ENCODE peak calls at places on chromosomes 4 and X, in eight cellular contexts. T is Peyer's patch; J is effector CD4-positive, alpha-beta T cell; N is T-cell; G is NCI-H524 treated with DMSO at 0.1 percent for 48 hours; R is PC-3; K is cardiac muscle cell; P is NCI-H345. C is an unnamed sample.

GRCh38 chrX:16870861-16871584 is 861 bp upstream of the RBBP7 start:
- DNase-seq in K (no peak), R (peak), T (peak), G (no peak), P (no peak), N (no peak), J (no peak), C (no peak)

GRCh38 chr4:37826282-37827029 is at the start of gene PGM2:
- DNase-seq in J (peak), T (peak), N (peak), K (peak), P (peak), R (peak), G (peak), C (peak)

GRCh38 chr4:106494066-106494465 is 125.5 kb upstream of the GIMD1 start:
- DNase-seq in K (no peak), R (peak), P (no peak), G (no peak), N (no peak), T (no peak), J (no peak), C (no peak)

GRCh38 chr4:6751611-6752485 is 30.7 kb upstream of the KIAA0232 start:
- DNase-seq in G (no peak), K (no peak), N (no peak), T (no peak), R (peak), J (no peak), P (no peak), C (peak)

GRCh38 chr4:15232725-15233597 is 194.9 kb upstream of the C1QTNF7 start:
- DNase-seq in R (peak), K (peak), T (no peak), N (no peak), J (no peak), P (no peak), G (peak), C (no peak)

GRCh38 chr4:177381762-177382310 is 60.4 kb downstream of the AGA start:
- DNase-seq in P (no peak), R (no peak), N (no peak), T (no peak), K (no peak), G (no peak), J (no peak), C (no peak)

GRCh38 chr4:1880332-1880731 is 9.1 kb downstream of the NSD2 start:
- DNase-seq in T (no peak), P (no peak), J (no peak), G (no peak), R (no peak), K (no peak), N (no peak), C (no peak)

GRCh38 chr4:16024009-16024408 is 59.8 kb downstream of the PROM1 start:
- DNase-seq in K (no peak), J (no peak), P (no peak), R (peak), N (no peak), G (no peak), T (no peak), C (no peak)

GRCh38 chrX:56569378-56570061 is 6.1 kb downstream of the UBQLN2 start:
- DNase-seq in R (no peak), J (no peak), T (no peak), K (no peak), P (no peak), G (no peak), N (no peak), C (no peak)

GRCh38 chrX:9396930-9397329 is 67.9 kb upstream of the TBL1X start:
- DNase-seq in G (no peak), P (no peak), K (peak), J (no peak), R (peak), T (no peak), N (no peak), C (peak)

GRCh38 chr4:86582453-86582852 is 11.7 kb upstream of the PTPN13 start:
- DNase-seq in T (no peak), G (no peak), R (peak), K (no peak), P (no peak), N (no peak), J (no peak), C (no peak)

GRCh38 chr4:142091691-142092182 is 455.4 kb downstream of the IL15 start:
- DNase-seq in K (peak), P (no peak), T (no peak), N (no peak), J (no peak), G (no peak), R (peak), C (no peak)

GRCh38 chrX:19707472-19707871 is 179.9 kb downstream of the SH3KBP1 start:
- DNase-seq in K (no peak), J (no peak), P (no peak), G (no peak), R (no peak), T (no peak), N (no peak), C (no peak)

GRCh38 chr4:41432889-41433288 is 105.1 kb upstream of the LIMCH1 start:
- DNase-seq in N (no peak), R (no peak), G (no peak), P (no peak), K (peak), J (no peak), T (no peak), C (no peak)

GRCh38 chr4:145808021-145808650 is 128.2 kb downstream of the C4orf51 start:
- DNase-seq in T (no peak), R (peak), J (no peak), G (no peak), K (peak), P (no peak), N (no peak), C (no peak)

GRCh38 chr4:160318567-160319220 is 1215.8 kb downstream of the RAPGEF2 start:
- DNase-seq in K (no peak), J (no peak), T (no peak), P (no peak), R (peak), G (no peak), N (no peak), C (no peak)

GRCh38 chr4:3871181-3871852 is 105.1 kb downstream of the ADRA2C start:
- DNase-seq in P (no peak), R (no peak), G (no peak), K (peak), T (no peak), N (peak), J (no peak), C (no peak)

GRCh38 chr4:64340243-64341110 is 68.8 kb downstream of the TECRL start:
- DNase-seq in T (no peak), G (peak), K (no peak), N (no peak), R (no peak), J (no peak), P (no peak), C (no peak)

GRCh38 chr4:793941-794621 is 31.8 kb downstream of the CPLX1 start:
- DNase-seq in N (no peak), P (peak), G (no peak), K (no peak), T (peak), R (no peak), J (no peak), C (no peak)

GRCh38 chrX:20969565-20969964 is 404.7 kb upstream of the CNKSR2 start:
- DNase-seq in R (no peak), T (no peak), G (no peak), P (no peak), K (no peak), J (no peak), N (no peak), C (no peak)

GRCh38 chr4:121380448-121381147 is at the start of gene QRFPR:
- DNase-seq in R (no peak), N (no peak), T (no peak), G (no peak), J (no peak), P (no peak), K (peak), C (no peak)

GRCh38 chrX:24760601-24761000 is 66.9 kb downstream of the POLA1 start:
- DNase-seq in J (no peak), G (no peak), N (no peak), P (no peak), R (peak), K (peak), T (no peak), C (no peak)

GRCh38 chrX:56802921-56803848 is 74.1 kb downstream of the NBDY start:
- DNase-seq in J (peak), G (no peak), K (peak), T (peak), R (peak), N (peak), P (peak), C (peak)

C was measured in HuH-7.